ENCODE peak calls at places on chromosomes 16 and 17, in six cellular contexts. N is KG1; Z is stimulated activated CD4-positive, alpha-beta T cell treated with anti-CD3 and anti-CD28 coated beads, Interleukin-2, amount 100 ng/mL, for 24 hours; G is EL; C is heart right ventricle; R is type B pancreatic cell. U is an unnamed sample.

GRCh38 chr16:28108590-28109247 is 45.2 kb upstream of the GSG1L start:
- DNase-seq in C (no peak), R (no peak), N (no peak), Z (no peak), G (no peak), U (no peak)

GRCh38 chr17:565506-565905 is 149.1 kb downstream of the VPS53 start:
- DNase-seq in G (no peak), Z (no peak), N (no peak), C (no peak), R (no peak), U (no peak)

GRCh38 chr16:73126453-73126853 is 78.5 kb upstream of the ZFHX3 start:
- DNase-seq in G (peak; percentile 51), C (peak; percentile 23), N (no peak), Z (no peak), R (no peak), U (no peak)

GRCh38 chr17:27463235-27463677 is 7.0 kb downstream of the KSR1 start:
- DNase-seq in G (no peak), Z (no peak), N (no peak), C (no peak), R (no peak), U (no peak)

GRCh38 chr16:68754117-68754792 is 17.2 kb downstream of the CDH1 start:
- DNase-seq in Z (no peak), R (no peak), N (no peak), C (no peak), G (no peak), U (no peak)

GRCh38 chr17:28120766-28121165 is 78.3 kb downstream of the NLK start:
- DNase-seq in R (no peak), Z (no peak), G (no peak), N (no peak), C (no peak), U (no peak)

GRCh38 chr17:68428498-68429172 is 28.7 kb downstream of the WIPI1 start:
- DNase-seq in Z (no peak), N (no peak), R (no peak), C (no peak), G (no peak), U (no peak)

GRCh38 chr16:3058173-3059030 is 7.0 kb upstream of the IL32 start:
- DNase-seq in Z (peak; percentile 60), R (no peak), G (peak; percentile 41), C (peak; percentile 52), N (no peak), U (no peak)

GRCh38 chr16:48864055-48864454 is 254.1 kb upstream of the N4BP1 start:
- DNase-seq in N (no peak), Z (no peak), G (no peak), R (no peak), C (no peak), U (no peak)

GRCh38 chr17:73492125-73492801 is 152.0 kb downstream of the SDK2 start:
- DNase-seq in N (no peak), Z (no peak), G (no peak), C (no peak), R (no peak), U (no peak)

GRCh38 chr17:58156839-58157803 is 8.9 kb downstream of the OR4D1 start:
- DNase-seq in R (no peak), Z (peak; percentile 70), N (no peak), C (peak; percentile 37), G (peak; percentile 5), U (peak; percentile 47)

GRCh38 chr16:23859713-23860269 is 24.0 kb downstream of the PRKCB start:
- DNase-seq in G (no peak), Z (no peak), C (no peak), R (no peak), N (no peak), U (no peak)

GRCh38 chr17:62194401-62194800 is 129.3 kb upstream of the MED13 start:
- DNase-seq in N (no peak), C (no peak), G (no peak), Z (no peak), R (no peak), U (no peak)

GRCh38 chr17:64411999-64412771 is 21.5 kb upstream of the PECAM1 start:
- DNase-seq in N (peak; percentile 33), Z (no peak), G (no peak), C (peak; percentile 56), R (no peak), U (no peak)

GRCh38 chr16:86663691-86664517 is 85.6 kb downstream of the FOXL1 start:
- DNase-seq in Z (no peak), C (no peak), G (peak; percentile 64), N (no peak), R (no peak), U (no peak)

GRCh38 chr17:20955437-20956323 is 87.1 kb downstream of the USP22 start:
- DNase-seq in R (no peak), C (no peak), Z (no peak), G (peak; percentile 19), N (no peak), U (no peak)

GRCh38 chr16:57265850-57266530 is 18.5 kb downstream of the PLLP start:
- DNase-seq in C (peak; percentile 78), Z (no peak), R (no peak), N (no peak), G (no peak), U (no peak)

GRCh38 chr17:79218175-79218824 is 143.7 kb downstream of the ENGASE start:
- DNase-seq in C (no peak), N (no peak), Z (no peak), R (no peak), G (no peak), U (no peak)

GRCh38 chr17:72788950-72789585 is 303.4 kb downstream of the SLC39A11 start:
- DNase-seq in G (peak; percentile 68), R (no peak), Z (no peak), C (no peak), N (no peak), U (no peak)

GRCh38 chr17:77498875-77499698 is 358.3 kb downstream of the SEC14L1 start:
- DNase-seq in Z (no peak), N (no peak), G (no peak), R (peak; percentile 65), C (no peak), U (no peak)

GRCh38 chr16:9112166-9112843 is 20.9 kb downstream of the HAPSTR1 start:
- DNase-seq in Z (no peak), C (no peak), N (no peak), R (no peak), G (no peak), U (no peak)

GRCh38 chr16:66324785-66325184 is 41.7 kb upstream of the CDH5 start:
- DNase-seq in G (peak; percentile 21), R (no peak), Z (no peak), N (no peak), C (no peak), U (no peak)

GRCh38 chr17:78706271-78706915 is 75.7 kb downstream of the CYTH1 start:
- DNase-seq in G (no peak), R (no peak), C (no peak), Z (no peak), N (no peak), U (no peak)

GRCh38 chr17:49548506-49549310 is 27.0 kb upstream of the NXPH3 start:
- DNase-seq in N (no peak), G (peak; percentile 35), Z (no peak), C (peak; percentile 64), R (peak; percentile 53), U (no peak)

GRCh38 chr16:53320992-53321391 is 113.3 kb upstream of the RBL2 start:
- DNase-seq in C (no peak), N (no peak), G (no peak), Z (no peak), R (no peak), U (no peak)

GRCh38 chr16:24681793-24682192 is 47.7 kb upstream of the TNRC6A start:
- DNase-seq in G (no peak), N (no peak), R (no peak), C (no peak), Z (no peak), U (no peak)

GRCh38 chr17:51119415-51120356 is 982 bp downstream of the SPAG9 start:
- DNase-seq in R (peak; percentile 70), N (no peak), G (peak; percentile 47), C (peak; percentile 39), Z (peak; percentile 46), U (no peak)

GRCh38 chr17:44820631-44821196 is 9.4 kb downstream of the GJC1 start:
- DNase-seq in G (peak; percentile 95), R (no peak), N (no peak), Z (no peak), C (no peak), U (no peak)

GRCh38 chr16:4309833-4310266 is 6.0 kb upstream of the GLIS2 start:
- DNase-seq in C (peak; percentile 56), G (peak; percentile 79), N (no peak), Z (peak; percentile 61), R (no peak), U (peak; percentile 81)

GRCh38 chr16:30016555-30017276 is 5.9 kb upstream of the DOC2A start:
- DNase-seq in N (no peak), G (no peak), C (no peak), Z (no peak), R (no peak), U (no peak)

GRCh38 chr17:79607941-79608728 is 2.7 kb downstream of the RBFOX3 start:
- DNase-seq in Z (no peak), N (no peak), G (peak; percentile 14), C (peak; percentile 21), R (no peak), U (no peak)

GRCh38 chr16:70522216-70523000 is 946 bp downstream of the COG4 start:
- DNase-seq in C (no peak), N (no peak), Z (no peak), R (no peak), G (no peak), U (no peak)

GRCh38 chr16:86426243-86426642 is 84.1 kb upstream of the FOXF1 start:
- DNase-seq in Z (no peak), N (no peak), G (no peak), C (no peak), R (no peak), U (no peak)

GRCh38 chr17:27378482-27379200 is 77.6 kb upstream of the KSR1 start:
- DNase-seq in Z (no peak), N (no peak), G (no peak), C (no peak), R (no peak), U (no peak)

GRCh38 chr17:74514632-74515035 is 16.6 kb downstream of the CD300LB start:
- DNase-seq in Z (peak; percentile 27), G (no peak), R (no peak), N (no peak), C (no peak), U (no peak)

GRCh38 chr16:69089091-69089912 is 16.2 kb upstream of the HAS3 start:
- DNase-seq in C (no peak), R (no peak), Z (no peak), N (no peak), G (no peak), U (no peak)